ENCODE peak calls at places on chromosomes 4 and X, in four cellular contexts. U, I, D and K are unnamed samples.

GRCh38 chrX:153438522-153438921 is 7.3 kb downstream of the TREX2 start:
- DNase-seq in U (no peak), I (peak), D (no peak), K (no peak)

GRCh38 chr4:158181906-158182305 is 9.1 kb upstream of the GASK1B start:
- DNase-seq in U (no peak), I (no peak), D (no peak), K (no peak)

GRCh38 chrX:27391601-27392000 is 71.5 kb downstream of the PPP4R3C start:
- DNase-seq in U (no peak), I (no peak), D (no peak), K (no peak)

GRCh38 chr4:78613522-78614311 is 62.1 kb downstream of the ANXA3 start:
- DNase-seq in U (no peak), I (no peak), D (peak), K (no peak)

GRCh38 chrX:17617794-17618193 is 119.5 kb upstream of the SCML1 start:
- DNase-seq in U (no peak), I (no peak), D (no peak), K (no peak)

GRCh38 chr4:140968371-140968770 is 164.9 kb downstream of the RNF150 start:
- DNase-seq in U (no peak), I (no peak), D (no peak), K (no peak)

GRCh38 chr4:139975830-139976272 is 178.1 kb downstream of the MAML3 start:
- DNase-seq in U (no peak), I (no peak), D (no peak), K (no peak)

GRCh38 chr4:119025440-119025839 is 110.2 kb upstream of the MYOZ2 start:
- DNase-seq in U (no peak), I (no peak), D (no peak), K (no peak)

GRCh38 chr4:84878541-84878940 is 87.9 kb downstream of the WDFY3 start:
- DNase-seq in U (no peak), I (no peak), D (no peak), K (no peak)

GRCh38 chr4:86926428-86927086 is 8.3 kb upstream of the AFF1 start:
- DNase-seq in U (no peak), I (no peak), D (peak), K (no peak)

GRCh38 chrX:74286950-74287349 is 17.0 kb upstream of the ZCCHC13 start:
- DNase-seq in U (no peak), I (peak), D (no peak), K (no peak)

GRCh38 chr4:156476359-156476758 is 495.2 kb downstream of the PDGFC start:
- DNase-seq in U (peak), I (peak), D (no peak), K (no peak)

GRCh38 chrX:44011505-44011904 is 38.3 kb upstream of the NDP start:
- DNase-seq in U (no peak), I (no peak), D (no peak), K (no peak)

GRCh38 chr4:82677327-82677726 is 115.5 kb upstream of the TMEM150C start:
- DNase-seq in U (no peak), I (no peak), D (no peak), K (no peak)

GRCh38 chr4:113468165-113469022 is 293.1 kb downstream of the CAMK2D start:
- DNase-seq in U (peak), I (peak), D (no peak), K (peak)

GRCh38 chr4:31592293-31592692 is 872.1 kb downstream of the PCDH7 start:
- DNase-seq in U (no peak), I (no peak), D (no peak), K (no peak)

GRCh38 chr4:8547108-8547911 is 32.9 kb upstream of the GPR78 start:
- DNase-seq in U (no peak), I (peak), D (peak), K (peak)

GRCh38 chrX:33725556-33726232 is 406.4 kb downstream of the FAM47A start:
- DNase-seq in U (no peak), I (no peak), D (no peak), K (peak)

GRCh38 chr4:171067422-171067821 is 745.8 kb upstream of the GALNTL6 start:
- DNase-seq in U (no peak), I (no peak), D (no peak), K (no peak)

GRCh38 chr4:76782837-76783236 is 115.1 kb downstream of the SOWAHB start:
- DNase-seq in U (no peak), I (no peak), D (no peak), K (no peak)

GRCh38 chr4:89754531-89754930 is 82.4 kb downstream of the SNCA start:
- DNase-seq in U (no peak), I (no peak), D (no peak), K (no peak)

GRCh38 chrX:63930140-63930539 is 145.1 kb upstream of the ARHGEF9 start:
- DNase-seq in U (no peak), I (no peak), D (no peak), K (peak)

GRCh38 chr4:113874480-113874879 is 105.0 kb downstream of the ARSJ start:
- DNase-seq in U (no peak), I (no peak), D (no peak), K (no peak)

GRCh38 chr4:4488405-4489404 is 53.1 kb downstream of the STX18 start:
- DNase-seq in U (peak), I (peak), D (peak), K (peak)

GRCh38 chr4:5215321-5215720 is 164.0 kb downstream of the STK32B start:
- DNase-seq in U (no peak), I (no peak), D (no peak), K (no peak)

GRCh38 chrX:39718951-39719350 is 378.8 kb downstream of the BCOR start:
- DNase-seq in U (no peak), I (no peak), D (no peak), K (no peak)

GRCh38 chrX:48890934-48891401 is 6.6 kb downstream of the TIMM17B start:
- DNase-seq in U (no peak), I (no peak), D (no peak), K (peak)

GRCh38 chr4:100372432-100372831 is 145.4 kb downstream of the EMCN start:
- DNase-seq in U (peak), I (peak), D (no peak), K (peak)

GRCh38 chrX:153454901-153455550 is 9.2 kb upstream of the TREX2 start:
- DNase-seq in U (no peak), I (no peak), D (no peak), K (no peak)

GRCh38 chrX:120262781-120263719 is 12.4 kb downstream of the ZBTB33 start:
- DNase-seq in U (no peak), I (no peak), D (no peak), K (peak)
- TF ChIP-seq NR3C1 in U (no peak), I (no peak), D (no peak), K (no peak)

GRCh38 chrX:49932786-49933185 is 10.4 kb downstream of the CLCN5 start:
- DNase-seq in U (no peak), I (no peak), D (no peak), K (no peak)
- TF ChIP-seq NR3C1 in U (no peak), I (no peak), D (no peak), K (no peak)

GRCh38 chrX:114361076-114361475 is 222.8 kb upstream of the HTR2C start:
- DNase-seq in U (no peak), I (no peak), D (no peak), K (no peak)
- TF ChIP-seq NR3C1 in U (no peak), I (no peak), D (no peak), K (no peak)

DNA sequence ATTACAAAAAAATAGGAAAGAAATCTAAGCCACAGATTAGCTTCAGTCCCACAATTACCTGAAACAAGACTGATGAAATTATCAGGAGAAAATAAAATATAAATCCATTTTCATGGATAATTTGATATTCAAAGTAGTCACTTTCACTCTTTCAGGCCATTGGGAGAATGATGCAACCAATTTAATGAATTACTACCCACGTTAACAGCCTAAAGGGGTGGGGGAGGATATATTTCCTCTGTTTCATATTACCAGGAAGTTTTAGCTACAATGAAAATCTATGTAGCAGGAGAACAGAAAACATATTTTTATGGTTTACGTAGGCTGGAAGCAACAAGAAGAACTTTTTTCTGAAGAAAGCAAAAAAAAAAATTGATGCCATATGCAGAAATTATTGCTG is 101.0 kb downstream of the CXXC4 start:
- DNase-seq in U (no peak), I (no peak), D (no peak), K (no peak)
- TF ChIP-seq NR3C1 in U (no peak), I (no peak), D (no peak), K (no peak)

DNA sequence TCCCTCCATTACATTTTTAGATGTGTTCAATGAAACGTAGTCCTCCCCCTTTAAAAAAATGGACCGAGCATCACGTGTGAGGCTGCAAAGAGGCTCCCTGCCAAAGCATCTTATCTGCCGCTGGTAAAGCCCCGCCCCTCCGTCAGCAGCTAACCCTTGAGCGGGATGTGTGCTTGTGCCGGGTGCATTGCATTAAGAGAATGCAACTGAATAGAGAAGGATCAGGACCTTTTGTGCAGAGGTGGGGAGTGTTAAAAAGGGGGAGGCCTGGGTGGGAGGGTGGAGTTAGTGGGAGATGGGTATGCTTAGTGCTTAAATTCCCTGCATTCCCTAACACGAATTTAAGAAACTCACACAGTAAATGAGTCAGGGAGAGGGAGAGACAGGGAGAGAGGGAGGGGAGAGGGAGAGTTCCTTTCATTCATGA is 66.0 kb downstream of the TBL1X start:
- DNase-seq in U (peak), I (peak), D (peak), K (peak)
- TF ChIP-seq NR3C1 in U (no peak), I (no peak), D (no peak), K (no peak)

DNA sequence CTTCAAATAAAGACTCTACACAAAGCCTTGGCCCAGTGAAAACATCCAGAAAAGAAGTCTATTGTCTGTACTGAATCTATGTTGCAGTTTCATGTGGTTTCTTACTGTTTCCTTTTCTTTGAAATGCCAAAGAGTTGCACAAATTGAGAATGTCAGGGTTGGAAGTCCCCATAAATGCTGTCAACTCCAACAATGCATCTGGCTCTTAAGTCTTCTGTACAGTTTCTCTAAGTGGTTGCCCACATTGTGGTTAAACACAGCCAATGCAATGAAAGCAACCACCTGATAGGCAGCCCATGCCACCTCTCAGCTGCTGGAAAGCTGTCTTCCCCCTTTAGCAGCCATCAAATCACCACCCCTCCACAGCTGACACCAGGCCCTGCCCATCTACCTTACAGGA is 67.2 kb upstream of the C1GALT1C1 start:
- DNase-seq in U (no peak), I (no peak), D (no peak), K (no peak)
- TF ChIP-seq NR3C1 in U (no peak), I (no peak), D (no peak), K (no peak)

GRCh38 chr4:154456240-154456639 is 35.4 kb downstream of the DCHS2 start:
- DNase-seq in U (no peak), I (no peak), D (peak), K (no peak)
- TF ChIP-seq NR3C1 in U (no peak), I (no peak), D (no peak), K (no peak)

GRCh38 chr4:55036405-55036804 is 89.0 kb downstream of the KDR start:
- DNase-seq in U (no peak), I (no peak), D (no peak), K (no peak)
- TF ChIP-seq NR3C1 in U (no peak), I (no peak), D (no peak), K (no peak)

GRCh38 chr4:38931125-38931524 is 63.5 kb downstream of the FAM114A1 start:
- DNase-seq in U (no peak), I (no peak), D (no peak), K (no peak)

GRCh38 chr4:38930199-38930598 is 62.6 kb downstream of the FAM114A1 start:
- DNase-seq in U (no peak), I (no peak), D (no peak), K (no peak)

GRCh38 chr4:38926917-38927316 is 59.3 kb downstream of the FAM114A1 start:
- DNase-seq in U (no peak), I (no peak), D (no peak), K (no peak)

GRCh38 chr4:38930696-38931095 is 63.1 kb downstream of the FAM114A1 start:
- DNase-seq in U (no peak), I (no peak), D (no peak), K (no peak)

DNA sequence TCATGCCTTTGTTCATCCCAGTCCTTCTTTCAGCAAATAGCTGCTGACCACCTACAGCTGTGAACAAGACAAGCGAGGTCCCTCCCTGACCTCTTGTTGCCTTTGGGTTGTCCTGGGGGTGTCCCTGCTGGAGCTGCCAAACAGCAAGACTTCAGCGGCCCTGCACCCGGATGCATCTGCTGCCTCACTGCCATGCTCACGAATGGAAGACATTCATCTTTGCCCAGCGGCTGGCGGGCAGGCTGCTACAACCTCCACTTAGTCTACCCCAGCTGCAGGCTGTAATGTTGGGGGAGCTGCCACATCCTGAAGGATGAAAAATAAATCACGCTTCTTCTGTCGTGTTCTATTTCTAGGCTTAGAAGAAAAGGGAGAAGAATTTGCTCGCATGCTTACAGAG is 61.3 kb downstream of the FAM114A1 start:
- DNase-seq in U (no peak), I (no peak), D (no peak), K (no peak)
- TF ChIP-seq NR3C1 in U (no peak), I (no peak), D (no peak), K (no peak)